ENCODE peak calls at places on chromosomes 13 and 19, in five cellular contexts. N is AG04450, K is fibroblast of pulmonary artery, M is upper lobe of left lung, J is psoas muscle. C is an unnamed sample.

GRCh38 chr13:96967248-96967745 is 27.0 kb downstream of the OXGR1 start:
- DNase-seq in N (no peak), K (peak), M (no peak), J (no peak), C (no peak)

GRCh38 chr19:16889883-16890460 is 1.2 kb downstream of the F2RL3 start:
- DNase-seq in N (no peak), K (no peak), M (no peak), J (no peak), C (no peak)

GRCh38 chr19:1001538-1002166 is 1.4 kb downstream of the GRIN3B start:
- DNase-seq in N (no peak), K (no peak), M (peak), J (no peak), C (no peak)

GRCh38 chr13:30927595-30927994 is 4.9 kb upstream of the TEX26 start:
- DNase-seq in N (no peak), K (no peak), M (no peak), J (no peak), C (peak)

GRCh38 chr13:110628952-110629701 is 13.8 kb downstream of the NAXD start:
- DNase-seq in N (no peak), K (peak), M (no peak), J (no peak), C (no peak)

GRCh38 chr19:41595258-41595889 is 19.4 kb downstream of the CEACAM21 start:
- DNase-seq in N (peak), K (peak), M (peak), J (peak), C (peak)

GRCh38 chr13:52713894-52714293 is 25.7 kb downstream of the CNMD start:
- DNase-seq in N (no peak), K (peak), M (peak), J (no peak), C (peak)

GRCh38 chr13:98200211-98200878 is 23.3 kb upstream of the RNF113B start:
- DNase-seq in N (no peak), K (no peak), M (no peak), J (no peak), C (no peak)

GRCh38 chr19:13554506-13555235 is 48.4 kb upstream of the CACNA1A start:
- DNase-seq in N (no peak), K (no peak), M (no peak), J (no peak), C (no peak)

GRCh38 chr13:86174632-86175031 is 375.4 kb upstream of the SLITRK6 start:
- DNase-seq in N (no peak), K (no peak), M (no peak), J (no peak), C (no peak)

GRCh38 chr19:50921391-50922315 is 10.5 kb upstream of the KLK4 start:
- DNase-seq in N (no peak), K (no peak), M (no peak), J (no peak), C (no peak)

GRCh38 chr19:16371540-16371986 is 46.9 kb downstream of the KLF2 start:
- DNase-seq in N (no peak), K (no peak), M (peak), J (peak), C (no peak)

GRCh38 chr13:45332831-45333219 is 8.2 kb downstream of the TPT1 start:
- DNase-seq in N (no peak), K (no peak), M (no peak), J (no peak), C (no peak)

GRCh38 chr13:110137677-110138008 is 169.3 kb downstream of the COL4A1 start:
- DNase-seq in N (no peak), K (no peak), M (peak), J (peak), C (no peak)

GRCh38 chr19:51456541-51457290 is 1.5 kb downstream of the SIGLEC8 start:
- DNase-seq in N (no peak), K (no peak), M (no peak), J (no peak), C (no peak)

GRCh38 chr19:41928221-41928683 is at the start of gene ERFL:
- DNase-seq in N (no peak), K (no peak), M (no peak), J (no peak), C (no peak)

GRCh38 chr13:50589139-50589538 is 254.4 kb downstream of the DLEU7 start:
- DNase-seq in N (peak), K (peak), M (no peak), J (no peak), C (peak)

GRCh38 chr13:67258482-67258881 is 28.3 kb upstream of the PCDH9 start:
- DNase-seq in N (no peak), K (peak), M (no peak), J (no peak), C (no peak)

GRCh38 chr19:317710-318508 is 26.7 kb downstream of the MIER2 start:
- DNase-seq in N (no peak), K (no peak), M (no peak), J (no peak), C (no peak)

GRCh38 chr19:54209748-54210494 is 9.3 kb downstream of the RPS9 start:
- DNase-seq in N (peak), K (peak), M (peak), J (peak), C (peak)

GRCh38 chr13:78806457-78806856 is 147.5 kb upstream of the OBI1 start:
- DNase-seq in N (no peak), K (no peak), M (no peak), J (no peak), C (no peak)

GRCh38 chr19:21022996-21023395 is 2.5 kb downstream of the ZNF430 start:
- DNase-seq in N (no peak), K (peak), M (peak), J (no peak), C (peak)

GRCh38 chr19:11365557-11366117 is 8.8 kb upstream of the SWSAP1 start:
- DNase-seq in N (no peak), K (no peak), M (no peak), J (no peak), C (no peak)

GRCh38 chr19:4678881-4679379 is 8.8 kb upstream of the MYDGF start:
- DNase-seq in N (no peak), K (no peak), M (no peak), J (peak), C (no peak)

GRCh38 chr13:24217601-24218281 is 57.2 kb downstream of the SPATA13 start:
- DNase-seq in N (no peak), K (peak), M (peak), J (no peak), C (no peak)

GRCh38 chr19:45471866-45472556 is 4.2 kb downstream of the FOSB start:
- DNase-seq in N (no peak), K (peak), M (no peak), J (no peak), C (no peak)

GRCh38 chr13:75635621-75636338 is at the start of gene LMO7:
- DNase-seq in N (no peak), K (peak), M (peak), J (peak), C (no peak)

GRCh38 chr19:41705393-41706174 is 2.8 kb upstream of the CEACAM5 start:
- DNase-seq in N (no peak), K (peak), M (peak), J (no peak), C (peak)

GRCh38 chr19:2036424-2036823 is 14.6 kb downstream of the MKNK2 start:
- DNase-seq in N (no peak), K (no peak), M (no peak), J (no peak), C (no peak)

GRCh38 chr19:2208975-2209374 is 27.2 kb downstream of the PLEKHJ1 start:
- DNase-seq in N (no peak), K (no peak), M (no peak), J (no peak), C (no peak)

GRCh38 chr19:40055832-40056504 is at the start of gene ZNF780B:
- DNase-seq in N (peak), K (peak), M (peak), J (peak), C (peak)

GRCh38 chr19:19528721-19529490 is at the start of gene YJEFN3:
- DNase-seq in N (no peak), K (no peak), M (no peak), J (no peak), C (no peak)
- H3K4me3 ChIP-seq in N (no peak), K (no peak), M (no peak), J (no peak), C (no peak)

GRCh38 chr19:29393915-29394460 is 131.8 kb upstream of the VSTM2B start:
- DNase-seq in N (no peak), K (no peak), M (no peak), J (no peak), C (no peak)

GRCh38 chr19:29387586-29387985 is 138.2 kb upstream of the VSTM2B start:
- DNase-seq in N (no peak), K (no peak), M (no peak), J (no peak), C (no peak)

GRCh38 chr19:29390742-29391141 is 135.1 kb upstream of the VSTM2B start:
- DNase-seq in N (no peak), K (no peak), M (no peak), J (no peak), C (no peak)

GRCh38 chr19:29385191-29385795 is 140.5 kb upstream of the VSTM2B start:
- DNase-seq in N (no peak), K (no peak), M (no peak), J (no peak), C (no peak)

DNA sequence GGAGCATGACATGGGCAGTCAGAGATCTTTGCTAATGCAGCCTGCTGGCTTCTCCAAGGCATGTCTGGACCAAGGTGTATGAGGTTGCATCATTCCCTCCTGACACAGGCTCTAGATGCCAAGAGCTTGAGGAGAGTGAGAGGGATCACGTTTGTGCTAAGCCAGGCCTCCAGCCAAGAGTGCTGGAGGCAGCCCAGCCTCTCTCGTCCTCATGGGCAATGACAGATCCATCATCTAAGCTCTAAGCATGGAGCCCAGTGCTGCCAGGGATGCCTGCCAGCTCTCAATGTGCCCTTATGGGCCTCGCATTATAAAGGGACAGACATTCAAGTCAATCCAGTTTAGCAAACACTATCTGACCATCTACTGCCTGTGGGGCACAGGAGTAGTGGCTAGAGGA is 136.3 kb upstream of the VSTM2B start:
- DNase-seq in N (no peak), K (no peak), M (no peak), J (no peak), C (no peak)
- TF ChIP-seq CTCF in N (no peak), K (no peak), M (no peak), J (no peak), C (no peak)

GRCh38 chr19:35461050-35461449 is 13.0 kb downstream of the FFAR2 start:
- DNase-seq in N (no peak), K (no peak), M (no peak), J (no peak), C (no peak)

GRCh38 chr19:35459414-35460082 is 11.5 kb downstream of the FFAR2 start:
- DNase-seq in N (no peak), K (peak), M (no peak), J (peak), C (no peak)

GRCh38 chr19:35458821-35459391 is 10.8 kb downstream of the FFAR2 start:
- DNase-seq in N (no peak), K (no peak), M (peak), J (peak), C (no peak)

GRCh38 chr19:35460608-35461007 is 12.6 kb downstream of the FFAR2 start:
- DNase-seq in N (no peak), K (no peak), M (no peak), J (peak), C (no peak)

DNA sequence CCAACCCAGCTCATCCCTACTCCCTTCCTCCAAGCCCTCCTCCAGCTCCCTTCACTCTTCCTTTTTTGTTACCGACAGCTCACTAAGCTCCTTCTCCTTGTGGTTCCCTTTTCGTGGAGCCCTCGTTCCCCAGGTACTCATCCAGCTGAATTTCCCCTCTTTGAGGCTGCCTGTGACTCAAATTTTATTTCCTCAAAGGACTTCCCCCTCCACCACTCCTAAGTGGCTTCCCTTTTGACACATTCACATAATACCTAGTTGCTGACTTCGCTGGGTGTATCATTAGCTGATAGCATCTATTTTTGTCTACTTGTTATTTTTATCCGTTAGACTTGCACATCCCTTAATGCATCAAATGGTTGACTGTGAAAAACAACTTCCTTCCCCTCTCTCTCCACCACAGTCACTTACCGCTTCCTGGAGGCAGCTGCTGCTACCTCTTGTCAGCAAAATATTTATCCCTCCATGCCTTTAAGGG is 14.5 kb downstream of the FFAR2 start:
- DNase-seq in N (no peak), K (no peak), M (peak), J (no peak), C (no peak)
- H3K4me3 ChIP-seq in N (no peak), K (no peak), M (no peak), J (no peak), C (no peak)

GRCh38 chr13:81927347-81927746 is 1586.4 kb upstream of the SPRY2 start:
- DNase-seq in N (no peak), K (no peak), M (no peak), J (no peak), C (peak)

DNA sequence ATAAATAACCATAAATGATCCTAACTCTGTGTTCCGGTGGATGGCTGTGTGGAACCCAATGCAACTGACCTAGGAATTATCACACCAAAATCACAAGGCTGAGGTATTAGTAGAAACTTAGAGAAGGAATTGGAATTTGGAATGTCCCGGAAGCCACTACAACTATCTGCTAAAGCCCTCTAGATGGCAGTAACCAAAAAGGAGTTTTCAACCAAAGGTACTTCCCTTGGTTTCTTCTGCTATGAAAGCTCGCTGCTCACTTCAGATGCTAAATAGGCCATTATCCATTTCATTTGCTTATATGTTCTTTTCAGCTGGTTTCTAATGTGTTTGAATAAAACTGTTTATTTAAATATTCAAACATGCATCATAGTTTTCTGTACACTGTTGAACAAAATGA is 1589.1 kb upstream of the SPRY2 start:
- DNase-seq in N (no peak), K (peak), M (no peak), J (no peak), C (peak)
- TF ChIP-seq CTCF in N (no peak), K (peak), M (no peak), J (no peak), C (peak)

DNA sequence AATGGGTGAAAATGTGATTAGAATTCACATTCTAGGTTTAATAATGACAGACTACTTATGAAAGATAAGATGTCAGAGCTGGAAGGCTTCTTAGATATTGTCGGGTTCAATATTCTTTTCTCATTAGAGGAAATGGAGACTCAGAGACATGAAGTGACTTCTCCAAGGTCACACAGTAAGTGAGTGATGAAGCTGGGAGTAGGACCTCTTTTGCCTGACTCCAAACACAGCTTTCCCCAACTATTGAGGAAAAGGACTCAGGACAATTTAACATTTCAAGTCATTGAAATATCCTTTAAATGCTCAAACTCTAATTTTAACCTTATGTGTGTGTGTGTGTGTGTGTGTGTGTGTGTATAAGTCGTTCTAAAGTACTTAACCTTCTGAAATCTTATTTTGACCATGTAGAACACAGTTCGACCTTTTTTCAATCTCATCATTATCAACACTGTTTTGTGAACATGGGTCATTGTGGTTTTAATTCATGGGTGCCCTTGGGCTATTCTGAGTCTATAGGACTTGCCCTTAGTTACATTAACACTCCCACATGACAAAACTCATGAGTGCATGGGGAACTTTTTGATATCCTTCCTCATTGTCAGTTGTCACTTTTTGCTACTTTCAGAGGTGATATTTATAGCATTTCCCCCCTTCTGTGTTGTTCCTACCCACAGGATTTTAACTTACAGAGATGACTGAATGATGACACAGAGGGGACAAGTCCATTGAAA is 53.0 kb downstream of the LRCH1 start:
- DNase-seq in N (no peak), K (no peak), M (no peak), J (no peak), C (no peak)
- H3K4me3 ChIP-seq in N (no peak), K (no peak), M (no peak), J (no peak), C (no peak)

GRCh38 chr13:34939771-34940170 is 2.3 kb upstream of the NBEA start:
- DNase-seq in N (no peak), K (no peak), M (no peak), J (no peak), C (no peak)
- TF ChIP-seq CTCF in N (no peak), K (no peak), M (no peak), J (no peak), C (no peak)

GRCh38 chr19:34678421-34678820 is 943 bp downstream of the ZNF302 start:
- DNase-seq in N (no peak), K (no peak), M (no peak), J (no peak), C (no peak)
- H3K4me3 ChIP-seq in N (peak), K (peak), M (peak), J (peak), C (peak)

GRCh38 chr19:55528030-55528801 is 8.7 kb downstream of the SBK2 start:
- DNase-seq in N (no peak), K (no peak), M (no peak), J (no peak), C (no peak)
- TF ChIP-seq CTCF in N (no peak), K (no peak), M (no peak), J (no peak), C (no peak)

C was measured in bronchial epithelial cell.